ENCODE peak calls at places on chromosomes 12 and 14, in four cellular contexts. M, U, Q and X are unnamed samples.

GRCh38 chr12:62438098-62438692 is 28.4 kb upstream of the MON2 start:
- DNase-seq in Q (peak), M (peak), U (peak), X (peak)

GRCh38 chr14:65585216-65585615 is 172.7 kb downstream of the FUT8 start:
- DNase-seq in M (no peak), Q (no peak), U (no peak), X (no peak)

GRCh38 chr12:76030378-76031080 is 1.0 kb downstream of the PHLDA1 start:
- DNase-seq in M (no peak), U (peak), Q (no peak), X (no peak)

GRCh38 chr14:77040995-77041744 is 12.7 kb upstream of the IRF2BPL start:
- DNase-seq in Q (no peak), M (no peak), U (no peak), X (no peak)

GRCh38 chr14:55514819-55515470 is 65.1 kb upstream of the KTN1 start:
- DNase-seq in Q (no peak), U (peak), M (no peak), X (no peak)

GRCh38 chr12:66066071-66066928 is 64.2 kb downstream of the LLPH start:
- DNase-seq in Q (no peak), U (peak), M (peak), X (no peak)

GRCh38 chr12:22969521-22969920 is 344.6 kb downstream of the ETNK1 start:
- DNase-seq in M (no peak), Q (no peak), U (no peak), X (no peak)

GRCh38 chr14:69886843-69887242 is 7.6 kb downstream of the SMOC1 start:
- DNase-seq in Q (no peak), U (peak), M (no peak), X (no peak)

GRCh38 chr12:57238854-57239554 is 9.5 kb downstream of the SHMT2 start:
- DNase-seq in Q (peak), M (peak), U (peak), X (peak)

GRCh38 chr12:124601699-124602098 is 34.3 kb upstream of the NCOR2 start:
- DNase-seq in M (no peak), U (no peak), Q (no peak), X (no peak)

GRCh38 chr14:43143106-43143505 is 1364.0 kb downstream of the FSCB start:
- DNase-seq in Q (no peak), M (no peak), U (no peak), X (no peak)

GRCh38 chr12:22648668-22649067 is 23.7 kb downstream of the ETNK1 start:
- DNase-seq in Q (no peak), U (no peak), M (no peak), X (no peak)

GRCh38 chr12:91778091-91778819 is 367.4 kb downstream of the BTG1 start:
- DNase-seq in Q (no peak), U (peak), M (no peak), X (no peak)

GRCh38 chr12:23055004-23055403 is 430.0 kb downstream of the ETNK1 start:
- DNase-seq in M (peak), U (peak), Q (peak), X (no peak)

GRCh38 chr12:22051114-22051698 is 5.2 kb downstream of the CMAS start:
- DNase-seq in Q (no peak), M (no peak), U (no peak), X (no peak)

GRCh38 chr12:11798856-11799530 is 149.5 kb downstream of the ETV6 start:
- DNase-seq in Q (peak), M (peak), U (peak), X (no peak)

GRCh38 chr12:10354502-10354901 is 35.3 kb downstream of the KLRK1 start:
- DNase-seq in Q (no peak), U (no peak), M (peak), X (no peak)

GRCh38 chr14:69012251-69012953 is 33.3 kb upstream of the ACTN1 start:
- DNase-seq in M (no peak), U (peak), Q (no peak), X (no peak)

GRCh38 chr12:104011265-104011664 is 38.7 kb downstream of the GLT8D2 start:
- DNase-seq in U (peak), Q (no peak), M (no peak), X (peak)

GRCh38 chr12:127785936-127786335 is 481.0 kb upstream of the TMEM132C start:
- DNase-seq in M (no peak), U (no peak), Q (no peak), X (no peak)

GRCh38 chr14:92737206-92737605 is 11.2 kb downstream of the LGMN start:
- DNase-seq in M (no peak), U (no peak), Q (no peak), X (no peak)

GRCh38 chr14:49982522-49982951 is 89.7 kb downstream of the ARF6 start:
- DNase-seq in M (no peak), Q (no peak), U (peak), X (peak)

GRCh38 chr12:530871-531270 is 71.1 kb downstream of the B4GALNT3 start:
- DNase-seq in U (no peak), M (no peak), Q (no peak), X (no peak)

GRCh38 chr12:51345681-51346080 is 798 bp downstream of the CELA1 start:
- DNase-seq in U (peak), Q (peak), M (no peak), X (no peak)

GRCh38 chr12:54216580-54217308 is 28.0 kb upstream of the SMUG1 start:
- DNase-seq in U (peak), Q (peak), M (peak), X (peak)

GRCh38 chr12:54191550-54192022 is 2.8 kb upstream of the SMUG1 start:
- DNase-seq in Q (peak), M (peak), U (peak), X (peak)

DNA sequence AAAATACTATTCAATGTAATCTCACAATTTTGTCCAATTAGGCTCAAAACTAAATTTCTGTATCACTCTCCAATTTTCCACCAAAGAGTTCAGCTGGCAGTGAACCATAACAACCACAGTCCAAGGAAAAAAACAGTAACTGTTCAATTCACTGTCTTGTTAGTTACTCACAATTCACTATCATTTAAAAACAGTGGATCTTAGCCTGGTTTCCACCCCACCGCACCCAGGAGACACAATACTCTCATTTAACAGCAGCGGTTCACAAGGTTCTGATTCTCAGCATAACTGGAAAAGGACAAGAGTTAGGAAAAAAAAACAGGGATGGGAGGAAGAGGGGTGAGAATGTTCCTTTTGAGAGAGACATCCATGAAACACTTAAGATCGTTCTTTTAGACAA is 40.5 kb downstream of the MED13L start:
- DNase-seq in M (no peak), U (no peak), Q (peak), X (no peak)
- TF ChIP-seq MAFK in M (no peak), U (no peak), Q (no peak), X (no peak)

DNA sequence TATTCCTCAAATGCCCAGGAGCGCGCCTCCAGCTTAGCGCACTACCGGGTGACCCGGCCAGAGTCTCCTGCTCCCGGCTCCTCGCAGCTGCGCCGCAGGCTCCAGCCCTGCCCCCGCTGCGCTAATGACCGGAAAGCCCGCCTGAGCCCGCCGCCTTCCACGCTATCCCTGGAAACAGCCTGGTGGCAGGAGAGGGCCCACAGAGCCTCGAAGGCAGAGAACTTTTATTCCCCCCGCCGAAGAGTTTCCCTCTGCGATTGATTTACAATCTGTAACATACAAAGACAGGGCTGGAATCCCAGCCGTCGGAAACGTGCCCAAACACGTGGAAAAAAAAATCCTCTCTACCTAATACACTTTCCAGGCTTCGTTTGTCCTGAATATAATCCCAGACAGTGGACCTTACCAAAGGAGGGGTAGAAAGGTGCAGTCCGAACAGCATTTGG is 1.5 kb downstream of the COL2A1 start:
- DNase-seq in U (peak), M (no peak), Q (no peak), X (no peak)
- TF ChIP-seq MAFK in U (no peak), M (no peak), Q (no peak), X (no peak)

GRCh38 chr12:122089080-122089479 is 10.5 kb downstream of the MLXIP start:
- DNase-seq in Q (no peak), U (no peak), M (no peak), X (no peak)
- TF ChIP-seq MAFK in Q (no peak), U (no peak), M (no peak), X (no peak)

DNA sequence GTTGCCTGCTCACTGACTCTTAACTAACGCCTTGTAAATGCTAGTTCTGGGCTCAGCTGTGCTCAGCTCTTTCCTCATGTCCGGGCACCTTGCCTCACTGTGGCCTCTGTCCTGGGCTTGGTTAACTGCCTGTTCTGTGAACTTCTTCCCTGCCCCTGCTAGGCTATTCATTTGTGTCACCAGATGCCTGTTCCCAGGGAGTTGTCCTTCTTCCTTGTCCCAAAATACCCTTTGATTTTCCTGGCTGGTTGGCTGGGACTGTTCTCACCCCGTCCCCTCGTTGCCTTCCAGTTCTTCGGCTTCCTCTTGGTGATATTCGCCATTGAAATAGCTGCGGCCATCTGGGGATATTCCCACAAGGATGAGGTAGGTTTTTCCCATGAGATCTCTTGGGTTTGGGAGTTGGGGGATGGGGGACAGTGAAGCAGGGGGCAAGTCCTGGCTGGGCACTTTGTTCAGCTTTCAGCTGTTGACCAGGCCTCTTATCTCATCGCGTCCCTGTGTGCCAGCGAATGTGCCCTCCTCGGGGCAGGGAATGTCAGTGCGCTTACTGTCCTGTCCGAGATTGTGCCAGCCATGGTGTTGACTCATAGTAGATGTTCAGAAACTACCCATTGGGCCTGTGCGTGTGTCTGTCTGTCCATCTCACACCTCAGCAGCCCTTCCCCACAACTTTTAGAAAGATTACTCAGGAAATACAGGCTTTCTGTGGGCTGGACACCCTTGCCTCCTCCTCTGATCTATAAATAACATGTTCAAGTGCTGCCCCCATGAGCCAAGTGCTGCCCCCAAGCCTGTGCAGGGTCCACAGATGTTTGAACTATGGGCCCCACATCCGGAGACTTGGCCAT is 33.1 kb downstream of the CD9 start:
- DNase-seq in U (no peak), Q (no peak), M (no peak), X (no peak)
- TF ChIP-seq MAFK in U (no peak), Q (no peak), M (no peak), X (no peak)

DNA sequence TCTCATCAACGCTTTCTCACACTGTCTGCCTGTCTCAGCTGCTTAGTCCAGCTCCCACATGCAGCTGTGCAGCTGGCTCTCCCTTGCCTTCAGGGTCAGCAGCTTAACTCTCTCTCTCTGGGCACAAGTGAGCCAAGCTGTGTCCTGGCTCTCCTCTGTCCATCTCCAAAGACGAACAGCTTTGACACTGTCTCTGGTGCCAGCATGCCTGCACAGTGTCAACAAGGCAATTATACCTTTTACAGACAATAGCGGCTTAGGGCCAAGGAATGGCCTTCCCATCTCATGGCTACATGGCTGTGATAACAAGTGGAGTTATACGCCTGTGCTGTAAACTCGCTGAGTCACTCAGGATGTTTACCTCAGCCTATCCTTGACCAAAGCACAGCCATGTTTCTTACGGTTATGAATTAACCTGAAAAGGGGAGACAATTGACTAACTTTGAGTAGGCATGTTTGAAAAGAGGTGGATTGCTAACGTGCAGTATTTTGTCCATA is 38.4 kb upstream of the MANSC4 start:
- DNase-seq in Q (no peak), M (peak), U (peak), X (no peak)
- TF ChIP-seq MAFK in Q (peak), M (peak), U (no peak), X (peak)

DNA sequence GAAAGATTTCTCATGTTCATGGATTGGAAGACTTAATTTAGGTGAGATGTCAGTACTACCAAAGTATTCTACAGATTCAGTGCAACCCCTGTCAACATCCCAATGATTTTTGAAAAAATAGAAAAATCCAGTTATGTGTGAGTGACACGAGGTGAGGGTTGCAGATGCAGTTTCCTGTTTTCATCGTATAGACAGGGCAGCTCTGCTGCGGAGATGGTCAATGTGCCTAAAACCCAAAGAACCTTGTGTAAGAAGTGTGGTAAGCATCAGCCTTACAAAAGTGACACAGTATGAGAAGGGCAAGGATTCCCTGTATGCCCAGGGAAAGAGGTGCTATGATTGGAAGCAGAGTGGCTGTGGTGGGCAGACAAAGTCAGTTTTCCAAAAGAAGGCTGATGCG is 94.4 kb downstream of the SCAF11 start:
- DNase-seq in U (no peak), M (no peak), Q (no peak), X (no peak)
- TF ChIP-seq MAFK in U (no peak), M (no peak), Q (no peak), X (no peak)

GRCh38 chr14:87065366-87065765 is 927.6 kb downstream of the GALC start:
- DNase-seq in U (no peak), M (no peak), Q (no peak), X (no peak)
- TF ChIP-seq MAFK in U (no peak), M (no peak), Q (no peak), X (no peak)

GRCh38 chr12:49348781-49349180 is 2.1 kb downstream of the DNAJC22 start:
- DNase-seq in M (no peak), Q (no peak), U (no peak), X (no peak)

GRCh38 chr12:49346659-49347306 is at the start of gene DNAJC22:
- DNase-seq in U (no peak), M (no peak), Q (peak), X (no peak)

GRCh38 chr12:49349266-49349665 is 2.6 kb downstream of the DNAJC22 start:
- DNase-seq in U (no peak), Q (no peak), M (no peak), X (no peak)

GRCh38 chr12:49345840-49346658 is 639 bp upstream of the DNAJC22 start:
- DNase-seq in Q (peak), M (no peak), U (no peak), X (no peak)

GRCh38 chr12:49347307-49348237 is 884 bp downstream of the DNAJC22 start:
- DNase-seq in M (peak), Q (peak), U (peak), X (peak)
- TF ChIP-seq MAFK in M (no peak), Q (no peak), U (no peak), X (no peak)

GRCh38 chr14:75630695-75631452 is 29.8 kb downstream of the ERG28 start:
- DNase-seq in U (no peak), M (no peak), Q (no peak), X (no peak)
- TF ChIP-seq MAFK in U (no peak), M (no peak), Q (no peak), X (no peak)

DNA sequence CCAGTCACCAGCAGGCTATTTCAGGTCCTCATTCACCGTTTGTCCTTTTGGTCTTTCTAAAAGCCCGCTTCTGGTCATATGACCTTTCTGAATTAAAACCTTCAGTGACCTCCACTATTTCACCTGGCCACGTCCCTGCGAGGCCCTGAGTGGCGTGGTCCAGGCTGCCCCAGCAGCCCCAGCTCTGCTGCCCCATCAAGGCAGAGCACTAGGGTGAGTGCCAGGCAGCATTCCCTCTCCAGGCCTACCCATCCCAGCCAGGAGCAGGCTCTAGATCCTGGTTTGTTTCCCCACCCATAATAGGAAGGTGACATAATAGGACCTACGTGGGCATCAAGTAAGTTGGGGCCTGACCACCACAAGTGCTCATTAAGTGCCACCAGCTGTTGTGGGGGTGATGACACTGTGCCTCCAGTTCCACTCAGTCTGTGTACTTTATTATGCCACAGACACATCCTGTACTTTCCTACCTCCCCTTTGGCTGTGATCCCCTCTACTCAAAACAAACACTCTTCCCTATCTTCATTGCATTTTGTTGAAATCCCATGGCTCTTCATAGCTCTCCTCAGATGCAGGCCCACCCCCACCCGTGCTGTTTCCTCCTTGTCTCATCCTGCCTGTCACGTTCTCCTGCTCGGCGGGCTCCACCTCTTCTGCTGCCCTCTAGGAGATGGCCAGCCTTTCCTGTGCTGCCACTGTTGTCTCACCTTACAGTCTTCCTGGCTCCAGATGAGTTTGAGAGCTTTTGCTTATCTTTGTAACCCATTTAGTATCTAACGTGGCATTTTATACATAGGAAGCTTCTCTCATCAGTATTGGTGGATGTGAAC is 21.4 kb downstream of the CKB start:
- DNase-seq in M (no peak), Q (no peak), U (no peak), X (no peak)
- TF ChIP-seq MAFK in M (no peak), Q (no peak), U (no peak), X (no peak)